ENCODE peak calls at places on chromosome 9, in five cellular contexts. One of them, this sample, is unnamed.
A peak's percentile ranks its signal among the peaks of the same experiment; 100 is the strongest.

GRCh38 chr9:14752871-14753270 is 30.3 kb upstream of the CER1 start:
- DNase-seq in sigmoid colon: no peak
- DNase-seq in neural progenitor cell: no peak
- DNase-seq in heart right ventricle: no peak
- DNase-seq in IMR-90: no peak
- DNase-seq in this sample: no peak

GRCh38 chr9:97502222-97502983 is 937 bp downstream of the TMOD1 start:
- DNase-seq in neural progenitor cell: peak; percentile 48
- DNase-seq in IMR-90: no peak
- DNase-seq in sigmoid colon: no peak
- DNase-seq in heart right ventricle: peak; percentile 36
- DNase-seq in this sample: peak; percentile 87

GRCh38 chr9:130698514-130698913 is 4.9 kb downstream of the EXOSC2 start:
- DNase-seq in sigmoid colon: no peak
- DNase-seq in IMR-90: peak; percentile 37
- DNase-seq in neural progenitor cell: no peak
- DNase-seq in heart right ventricle: no peak
- DNase-seq in this sample: no peak

GRCh38 chr9:86664603-86665002 is 282.7 kb downstream of the GAS1 start:
- DNase-seq in heart right ventricle: no peak
- DNase-seq in neural progenitor cell: no peak
- DNase-seq in IMR-90: no peak
- DNase-seq in sigmoid colon: no peak
- DNase-seq in this sample: no peak

GRCh38 chr9:130890124-130890523 is 6.5 kb downstream of the QRFP start:
- DNase-seq in heart right ventricle: no peak
- DNase-seq in neural progenitor cell: no peak
- DNase-seq in IMR-90: no peak
- DNase-seq in sigmoid colon: no peak
- DNase-seq in this sample: peak; percentile 66

GRCh38 chr9:82934949-82935348 is 128.0 kb downstream of the RASEF start:
- DNase-seq in sigmoid colon: no peak
- DNase-seq in neural progenitor cell: peak; percentile 31
- DNase-seq in IMR-90: peak; percentile 49
- DNase-seq in heart right ventricle: no peak
- DNase-seq in this sample: no peak

GRCh38 chr9:6153425-6153824 is 62.2 kb upstream of the IL33 start:
- DNase-seq in heart right ventricle: no peak
- DNase-seq in sigmoid colon: no peak
- DNase-seq in IMR-90: peak; percentile 20
- DNase-seq in neural progenitor cell: no peak
- DNase-seq in this sample: no peak

GRCh38 chr9:114900937-114901802 is 29.2 kb downstream of the TNFSF8 start:
- DNase-seq in IMR-90: peak; percentile 91
- DNase-seq in neural progenitor cell: no peak
- DNase-seq in heart right ventricle: no peak
- DNase-seq in sigmoid colon: no peak
- DNase-seq in this sample: no peak

GRCh38 chr9:86589273-86589672 is 235.1 kb upstream of the TUT7 start:
- DNase-seq in neural progenitor cell: peak; percentile 42
- DNase-seq in sigmoid colon: no peak
- DNase-seq in heart right ventricle: no peak
- DNase-seq in IMR-90: no peak
- DNase-seq in this sample: no peak

GRCh38 chr9:76904661-76905457 is 1.1 kb downstream of the PRUNE2 start:
- DNase-seq in heart right ventricle: no peak
- DNase-seq in sigmoid colon: no peak
- DNase-seq in IMR-90: no peak
- DNase-seq in neural progenitor cell: no peak
- DNase-seq in this sample: no peak

GRCh38 chr9:90830977-90831376 is 29.4 kb downstream of the SYK start:
- DNase-seq in heart right ventricle: no peak
- DNase-seq in sigmoid colon: no peak
- DNase-seq in neural progenitor cell: no peak
- DNase-seq in IMR-90: no peak
- DNase-seq in this sample: no peak

GRCh38 chr9:69346596-69347390 is 21.8 kb downstream of the ENTREP1 start:
- DNase-seq in sigmoid colon: no peak
- DNase-seq in IMR-90: peak; percentile 7
- DNase-seq in heart right ventricle: no peak
- DNase-seq in neural progenitor cell: no peak
- DNase-seq in this sample: no peak

GRCh38 chr9:75788006-75788634 is 102.4 kb upstream of the PCSK5 start:
- DNase-seq in sigmoid colon: no peak
- DNase-seq in neural progenitor cell: no peak
- DNase-seq in IMR-90: no peak
- DNase-seq in heart right ventricle: peak; percentile 17
- DNase-seq in this sample: no peak

GRCh38 chr9:6845881-6846280 is 88.1 kb downstream of the KDM4C start:
- DNase-seq in sigmoid colon: no peak
- DNase-seq in neural progenitor cell: peak; percentile 61
- DNase-seq in heart right ventricle: no peak
- DNase-seq in IMR-90: peak; percentile 27
- DNase-seq in this sample: peak; percentile 43

GRCh38 chr9:69385474-69386091 is 60.6 kb downstream of the ENTREP1 start:
- DNase-seq in heart right ventricle: no peak
- DNase-seq in sigmoid colon: no peak
- DNase-seq in neural progenitor cell: no peak
- DNase-seq in IMR-90: no peak
- DNase-seq in this sample: no peak

GRCh38 chr9:4299006-4299795 is 667 bp downstream of the GLIS3 start:
- DNase-seq in sigmoid colon: peak; percentile 74
- DNase-seq in heart right ventricle: peak; percentile 24
- DNase-seq in IMR-90: peak; percentile 50
- DNase-seq in neural progenitor cell: peak; percentile 75
- DNase-seq in this sample: peak; percentile 94

GRCh38 chr9:71756753-71757152 is 11.6 kb downstream of the CEMIP2 start:
- DNase-seq in neural progenitor cell: peak; percentile 49
- DNase-seq in heart right ventricle: no peak
- DNase-seq in IMR-90: no peak
- DNase-seq in sigmoid colon: no peak
- DNase-seq in this sample: no peak

GRCh38 chr9:71758785-71759184 is 9.5 kb downstream of the CEMIP2 start:
- DNase-seq in IMR-90: peak; percentile 50
- DNase-seq in heart right ventricle: no peak
- DNase-seq in sigmoid colon: no peak
- DNase-seq in neural progenitor cell: no peak
- DNase-seq in this sample: peak; percentile 62

GRCh38 chr9:71760901-71761300 is 7.4 kb downstream of the CEMIP2 start:
- DNase-seq in IMR-90: no peak
- DNase-seq in neural progenitor cell: peak; percentile 70
- DNase-seq in sigmoid colon: no peak
- DNase-seq in heart right ventricle: no peak
- DNase-seq in this sample: no peak

GRCh38 chr9:71755869-71756268 is 12.4 kb downstream of the CEMIP2 start:
- DNase-seq in IMR-90: no peak
- DNase-seq in neural progenitor cell: no peak
- DNase-seq in heart right ventricle: no peak
- DNase-seq in sigmoid colon: no peak
- DNase-seq in this sample: no peak

GRCh38 chr9:71758277-71758676 is 10.0 kb downstream of the CEMIP2 start:
- DNase-seq in sigmoid colon: no peak
- DNase-seq in neural progenitor cell: no peak
- DNase-seq in IMR-90: no peak
- DNase-seq in heart right ventricle: no peak
- DNase-seq in this sample: no peak
- H3K4me3 ChIP-seq in sigmoid colon: no peak overlapping the region
- H3K4me3 ChIP-seq in neural progenitor cell: peak overlapping the region; percentile 46
- H3K4me3 ChIP-seq in IMR-90: no peak overlapping the region
- H3K4me3 ChIP-seq in heart right ventricle: no peak overlapping the region
- H3K4me3 ChIP-seq in this sample: no peak overlapping the region

GRCh38 chr9:93302586-93303257 is 118.8 kb downstream of the WNK2 start:
- DNase-seq in neural progenitor cell: peak; percentile 75
- DNase-seq in sigmoid colon: peak; percentile 68
- DNase-seq in IMR-90: peak; percentile 58
- DNase-seq in heart right ventricle: no peak
- DNase-seq in this sample: peak; percentile 98
- H3K27ac ChIP-seq in neural progenitor cell: no peak overlapping the region
- H3K27ac ChIP-seq in sigmoid colon: no peak overlapping the region
- H3K27ac ChIP-seq in IMR-90: no peak overlapping the region
- H3K27ac ChIP-seq in heart right ventricle: no peak overlapping the region
- H3K27ac ChIP-seq in this sample: no peak overlapping the region

DNA sequence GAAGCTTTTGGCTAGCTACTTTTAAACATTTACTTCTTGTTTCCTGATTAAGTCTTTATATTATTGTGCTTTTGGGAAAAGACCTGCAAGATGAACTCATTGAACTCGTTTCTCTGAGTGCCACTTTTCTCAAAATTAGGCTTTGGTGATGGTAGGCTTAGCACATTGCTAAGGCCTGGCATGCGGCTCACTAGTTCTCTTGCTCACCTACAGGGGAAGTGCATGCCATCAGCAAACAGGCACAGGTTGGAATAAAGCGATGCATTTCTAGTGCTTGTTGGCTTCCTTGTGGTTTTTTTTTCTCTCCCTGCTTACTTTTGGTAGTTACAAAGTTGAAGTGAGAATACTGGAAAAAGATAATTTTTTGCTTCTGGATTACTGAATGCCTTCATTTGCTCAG is 41.4 kb downstream of the TLE4 start:
- DNase-seq in neural progenitor cell: no peak
- DNase-seq in heart right ventricle: no peak
- DNase-seq in sigmoid colon: no peak
- DNase-seq in IMR-90: no peak
- DNase-seq in this sample: no peak
- H3K4me3 ChIP-seq in neural progenitor cell: no peak overlapping the region
- H3K4me3 ChIP-seq in heart right ventricle: no peak overlapping the region
- H3K4me3 ChIP-seq in sigmoid colon: no peak overlapping the region
- H3K4me3 ChIP-seq in IMR-90: no peak overlapping the region
- H3K4me3 ChIP-seq in this sample: no peak overlapping the region

GRCh38 chr9:94906181-94906580 is 179.7 kb downstream of the AOPEP start:
- DNase-seq in sigmoid colon: no peak
- DNase-seq in neural progenitor cell: no peak
- DNase-seq in IMR-90: no peak
- DNase-seq in heart right ventricle: no peak
- DNase-seq in this sample: no peak
- H3K27ac ChIP-seq in sigmoid colon: no peak overlapping the region
- H3K27ac ChIP-seq in neural progenitor cell: no peak overlapping the region
- H3K27ac ChIP-seq in IMR-90: no peak overlapping the region
- H3K27ac ChIP-seq in heart right ventricle: no peak overlapping the region
- H3K27ac ChIP-seq in this sample: no peak overlapping the region

GRCh38 chr9:127776195-127776918 is 2.1 kb downstream of the SH2D3C start:
- DNase-seq in heart right ventricle: no peak
- DNase-seq in IMR-90: no peak
- DNase-seq in sigmoid colon: no peak
- DNase-seq in neural progenitor cell: peak; percentile 68
- DNase-seq in this sample: peak; percentile 52
- H3K4me3 ChIP-seq in heart right ventricle: no peak overlapping the region
- H3K4me3 ChIP-seq in IMR-90: no peak overlapping the region
- H3K4me3 ChIP-seq in sigmoid colon: no peak overlapping the region
- H3K4me3 ChIP-seq in neural progenitor cell: no peak overlapping the region
- H3K4me3 ChIP-seq in this sample: no peak overlapping the region

GRCh38 chr9:133114886-133115603 is 6.0 kb downstream of the RALGDS start:
- DNase-seq in heart right ventricle: peak; percentile 13
- DNase-seq in IMR-90: no peak
- DNase-seq in neural progenitor cell: no peak
- DNase-seq in sigmoid colon: peak; percentile 71
- DNase-seq in this sample: peak; percentile 79
- H3K27ac ChIP-seq in heart right ventricle: peak overlapping the region; percentile 84
- H3K27ac ChIP-seq in IMR-90: no peak overlapping the region
- H3K27ac ChIP-seq in neural progenitor cell: no peak overlapping the region
- H3K27ac ChIP-seq in sigmoid colon: peak overlapping the region; percentile 72
- H3K27ac ChIP-seq in this sample: peak overlapping the region; percentile 42

GRCh38 chr9:37290366-37290765 is 132.1 kb upstream of the GRHPR start:
- DNase-seq in heart right ventricle: no peak
- DNase-seq in neural progenitor cell: no peak
- DNase-seq in IMR-90: no peak
- DNase-seq in sigmoid colon: no peak
- DNase-seq in this sample: no peak
- H3K4me3 ChIP-seq in heart right ventricle: no peak overlapping the region
- H3K4me3 ChIP-seq in neural progenitor cell: no peak overlapping the region
- H3K4me3 ChIP-seq in IMR-90: no peak overlapping the region
- H3K4me3 ChIP-seq in sigmoid colon: no peak overlapping the region
- H3K4me3 ChIP-seq in this sample: no peak overlapping the region

GRCh38 chr9:78023003-78023741 is 8.4 kb downstream of the GNAQ start:
- DNase-seq in IMR-90: peak; percentile 82
- DNase-seq in heart right ventricle: no peak
- DNase-seq in sigmoid colon: no peak
- DNase-seq in neural progenitor cell: no peak
- DNase-seq in this sample: peak; percentile 79
- H3K27ac ChIP-seq in IMR-90: peak overlapping the region; percentile 83
- H3K27ac ChIP-seq in heart right ventricle: peak overlapping the region; percentile 49
- H3K27ac ChIP-seq in sigmoid colon: no peak overlapping the region
- H3K27ac ChIP-seq in neural progenitor cell: peak overlapping the region; percentile 38
- H3K27ac ChIP-seq in this sample: peak overlapping the region; percentile 77

GRCh38 chr9:125755340-125755739 is 8.2 kb downstream of the PBX3 start:
- DNase-seq in heart right ventricle: no peak
- DNase-seq in sigmoid colon: no peak
- DNase-seq in IMR-90: no peak
- DNase-seq in neural progenitor cell: peak; percentile 52
- DNase-seq in this sample: no peak

GRCh38 chr9:125750656-125751035 is 3.5 kb downstream of the PBX3 start:
- DNase-seq in heart right ventricle: no peak
- DNase-seq in sigmoid colon: no peak
- DNase-seq in IMR-90: no peak
- DNase-seq in neural progenitor cell: peak; percentile 81
- DNase-seq in this sample: peak; percentile 30

GRCh38 chr9:125756499-125756898 is 9.3 kb downstream of the PBX3 start:
- DNase-seq in IMR-90: no peak
- DNase-seq in heart right ventricle: no peak
- DNase-seq in neural progenitor cell: no peak
- DNase-seq in sigmoid colon: no peak
- DNase-seq in this sample: no peak

GRCh38 chr9:125752070-125752628 is 5.0 kb downstream of the PBX3 start:
- DNase-seq in IMR-90: no peak
- DNase-seq in sigmoid colon: no peak
- DNase-seq in neural progenitor cell: peak; percentile 24
- DNase-seq in heart right ventricle: no peak
- DNase-seq in this sample: no peak

DNA sequence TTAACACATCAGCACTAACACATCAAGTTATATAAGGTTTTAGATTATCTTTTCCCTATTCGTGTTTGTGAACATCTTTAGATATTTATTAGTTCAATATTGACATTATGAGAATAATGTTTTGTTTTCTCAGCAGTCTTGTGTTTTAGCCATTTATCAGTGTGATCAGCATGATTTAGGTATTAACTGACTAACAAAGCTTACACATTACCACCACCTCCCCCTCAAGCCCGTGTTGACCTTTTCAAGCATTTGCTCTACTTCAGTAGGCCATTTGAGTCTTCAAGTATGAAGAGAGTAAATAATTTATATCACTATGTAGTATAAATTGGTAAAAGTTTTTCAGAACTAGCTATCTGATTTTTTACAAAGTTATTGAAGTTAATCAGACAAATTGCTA is 6.9 kb downstream of the PBX3 start:
- DNase-seq in heart right ventricle: no peak
- DNase-seq in IMR-90: no peak
- DNase-seq in neural progenitor cell: no peak
- DNase-seq in sigmoid colon: no peak
- DNase-seq in this sample: no peak
- H3K4me3 ChIP-seq in heart right ventricle: no peak overlapping the region
- H3K4me3 ChIP-seq in IMR-90: no peak overlapping the region
- H3K4me3 ChIP-seq in neural progenitor cell: no peak overlapping the region
- H3K4me3 ChIP-seq in sigmoid colon: no peak overlapping the region
- H3K4me3 ChIP-seq in this sample: no peak overlapping the region

This sample was measured in osteoblast.